ENCODE peak calls at places on chromosomes 12 and 14, in seven cellular contexts. V is fibroblast of pulmonary artery, K is fibroblast of the conjunctiva, X is NCI-H1092 treated with DMSO at 0.1 percent for 48 hours, F is substantia nigra, J is lower leg skin, B is H54. E is an unnamed sample.

GRCh38 chr12:111775205-111776193 is 8.8 kb downstream of the ALDH2 start:
- DNase-seq in V (peak), K (peak), X (peak), F (peak), J (peak), B (no peak), E (peak)

GRCh38 chr12:128415036-128415560 is 148.1 kb downstream of the TMEM132C start:
- DNase-seq in V (no peak), K (no peak), X (no peak), F (no peak), J (no peak), B (no peak), E (no peak)

GRCh38 chr12:13435535-13435934 is 239.0 kb downstream of the EMP1 start:
- DNase-seq in V (no peak), K (no peak), X (no peak), F (no peak), J (no peak), B (no peak), E (no peak)

GRCh38 chr12:2363836-2364565 is 311.2 kb downstream of the CACNA1C start:
- DNase-seq in V (no peak), K (no peak), X (no peak), F (no peak), J (peak), B (no peak), E (no peak)

GRCh38 chr14:97641827-97642226 is 844.6 kb downstream of the VRK1 start:
- DNase-seq in V (no peak), K (no peak), X (no peak), F (no peak), J (peak), B (no peak), E (no peak)

GRCh38 chr12:3614806-3615466 is 123.9 kb downstream of the PRMT8 start:
- DNase-seq in V (no peak), K (no peak), X (no peak), F (no peak), J (no peak), B (no peak), E (no peak)

GRCh38 chr12:93156091-93156490 is 221.6 kb upstream of the NUDT4 start:
- DNase-seq in V (no peak), K (no peak), X (peak), F (peak), J (no peak), B (no peak), E (no peak)

GRCh38 chr14:22648506-22648905 is 4.4 kb upstream of the OR6J1 start:
- DNase-seq in V (peak), K (no peak), X (no peak), F (no peak), J (no peak), B (no peak), E (no peak)

GRCh38 chr12:100675432-100675831 is 101.9 kb downstream of the GAS2L3 start:
- DNase-seq in V (peak), K (peak), X (peak), F (no peak), J (no peak), B (no peak), E (peak)

GRCh38 chr12:8655421-8655820 is 7.2 kb downstream of the MFAP5 start:
- DNase-seq in V (no peak), K (no peak), X (no peak), F (no peak), J (no peak), B (no peak), E (no peak)

GRCh38 chr12:132066345-132066685 is 77.8 kb downstream of the DDX51 start:
- DNase-seq in V (no peak), K (no peak), X (no peak), F (no peak), J (no peak), B (no peak), E (no peak)

GRCh38 chr14:73651005-73651404 is 6.2 kb downstream of the DNAL1 start:
- DNase-seq in V (no peak), K (no peak), X (no peak), F (no peak), J (no peak), B (no peak), E (no peak)

GRCh38 chr14:99143793-99144192 is 128.2 kb downstream of the BCL11B start:
- DNase-seq in V (no peak), K (no peak), X (no peak), F (no peak), J (peak), B (no peak), E (no peak)

GRCh38 chr12:54666008-54666407 is 17.8 kb upstream of the DCD start:
- DNase-seq in V (no peak), K (no peak), X (no peak), F (no peak), J (no peak), B (no peak), E (no peak)

GRCh38 chr14:25516838-25517237 is 466.9 kb upstream of the STXBP6 start:
- DNase-seq in V (no peak), K (no peak), X (peak), F (no peak), J (no peak), B (no peak), E (no peak)

GRCh38 chr12:62730649-62731377 is 204.1 kb downstream of the PPM1H start:
- DNase-seq in V (peak), K (no peak), X (no peak), F (no peak), J (no peak), B (no peak), E (no peak)

GRCh38 chr14:100874051-100874410 is 29.5 kb downstream of the RTL1 start:
- DNase-seq in V (no peak), K (no peak), X (no peak), F (no peak), J (peak), B (no peak), E (no peak)

GRCh38 chr12:109879332-109880048 is 851 bp downstream of the GLTP start:
- DNase-seq in V (peak), K (no peak), X (no peak), F (peak), J (no peak), B (no peak), E (no peak)

GRCh38 chr12:10641735-10642500 is 28.5 kb upstream of the MAGOHB start:
- DNase-seq in V (peak), K (no peak), X (no peak), F (no peak), J (no peak), B (peak), E (no peak)

GRCh38 chr12:93167841-93168492 is 209.8 kb upstream of the NUDT4 start:
- DNase-seq in V (no peak), K (no peak), X (no peak), F (peak), J (no peak), B (no peak), E (no peak)

GRCh38 chr14:92209141-92209540 is 87.4 kb downstream of the CPSF2 start:
- DNase-seq in V (no peak), K (no peak), X (no peak), F (no peak), J (no peak), B (no peak), E (no peak)

GRCh38 chr12:22672951-22673350 is 48.0 kb downstream of the ETNK1 start:
- DNase-seq in V (peak), K (no peak), X (no peak), F (no peak), J (no peak), B (no peak), E (no peak)

GRCh38 chr12:101327054-101327453 is 47.1 kb downstream of the UTP20 start:
- DNase-seq in V (no peak), K (no peak), X (no peak), F (no peak), J (no peak), B (no peak), E (no peak)

GRCh38 chr12:68358532-68359485 is 26.6 kb upstream of the MDM1 start:
- DNase-seq in V (peak), K (peak), X (peak), F (peak), J (no peak), B (peak), E (peak)

GRCh38 chr12:109777544-109777943 is 55.7 kb downstream of the TRPV4 start:
- DNase-seq in V (peak), K (no peak), X (no peak), F (no peak), J (no peak), B (peak), E (no peak)

GRCh38 chr14:89845346-89845745 is 109.2 kb downstream of the EFCAB11 start:
- DNase-seq in V (peak), K (no peak), X (no peak), F (no peak), J (no peak), B (no peak), E (peak)

GRCh38 chr12:28787151-28787550 is 361.9 kb upstream of the FAR2 start:
- DNase-seq in V (peak), K (no peak), X (no peak), F (peak), J (no peak), B (no peak), E (peak)

GRCh38 chr14:20631023-20631820 is 10.3 kb downstream of the OR6S1 start:
- DNase-seq in V (peak), K (peak), X (peak), F (peak), J (no peak), B (no peak), E (no peak)

GRCh38 chr12:366820-367219 is 22.3 kb downstream of the KDM5A start:
- DNase-seq in V (no peak), K (no peak), X (no peak), F (no peak), J (no peak), B (no peak), E (no peak)

GRCh38 chr12:55699471-55700055 is 8.1 kb downstream of the ITGA7 start:
- DNase-seq in V (no peak), K (no peak), X (no peak), F (no peak), J (peak), B (no peak), E (no peak)

GRCh38 chr12:62758216-62758615 is 176.7 kb downstream of the PPM1H start:
- DNase-seq in V (no peak), K (no peak), X (no peak), F (no peak), J (no peak), B (no peak), E (peak)

GRCh38 chr14:72594099-72594901 is 299.6 kb downstream of the DPF3 start:
- DNase-seq in V (no peak), K (no peak), X (no peak), F (no peak), J (peak), B (no peak), E (no peak)

GRCh38 chr12:67854351-67854750 is 134.9 kb upstream of the IFNG-AS1 start:
- DNase-seq in V (no peak), K (no peak), X (no peak), F (no peak), J (no peak), B (no peak), E (no peak)

GRCh38 chr14:68522510-68523325 is 270.1 kb downstream of the ZFP36L1 start:
- DNase-seq in V (peak), K (peak), X (no peak), F (no peak), J (peak), B (no peak), E (no peak)

GRCh38 chr12:84727964-84728363 is 184.6 kb downstream of the SLC6A15 start:
- DNase-seq in V (no peak), K (no peak), X (no peak), F (no peak), J (no peak), B (no peak), E (no peak)

GRCh38 chr14:59678352-59678751 is 101.7 kb upstream of the CCDC175 start:
- DNase-seq in V (no peak), K (no peak), X (no peak), F (no peak), J (no peak), B (no peak), E (no peak)

GRCh38 chr12:95762123-95762785 is 28.3 kb downstream of the NTN4 start:
- DNase-seq in V (no peak), K (no peak), X (no peak), F (no peak), J (no peak), B (no peak), E (no peak)